ENCODE peak calls at places on chromosomes 11 and 22, in ten cellular contexts. One of them, this sample, is unnamed.

GRCh38 chr11:95835768-95836488 is 45.6 kb downstream of the CEP57 start:
- DNase-seq in germinal center: peak
- DNase-seq in NCI-H1092: peak
- DNase-seq in H54: no peak
- DNase-seq in fibroblast of pulmonary artery: peak
- DNase-seq in EH: peak
- DNase-seq in heart left ventricle: peak
- DNase-seq in hepatic stellate cell: peak
- DNase-seq in SK-MEL-5: peak
- DNase-seq in breast epithelium: peak
- DNase-seq in this sample: peak

GRCh38 chr11:35267504-35267903 is 128.5 kb downstream of the CD44 start:
- DNase-seq in SK-MEL-5: no peak
- DNase-seq in heart left ventricle: no peak
- DNase-seq in H54: no peak
- DNase-seq in fibroblast of pulmonary artery: peak
- DNase-seq in EH: peak
- DNase-seq in breast epithelium: no peak
- DNase-seq in hepatic stellate cell: peak
- DNase-seq in germinal center: no peak
- DNase-seq in NCI-H1092: no peak
- DNase-seq in this sample: no peak

GRCh38 chr11:46827995-46828394 is 18.1 kb downstream of the CKAP5 start:
- DNase-seq in heart left ventricle: no peak
- DNase-seq in breast epithelium: no peak
- DNase-seq in NCI-H1092: no peak
- DNase-seq in H54: no peak
- DNase-seq in germinal center: no peak
- DNase-seq in SK-MEL-5: no peak
- DNase-seq in fibroblast of pulmonary artery: peak
- DNase-seq in hepatic stellate cell: no peak
- DNase-seq in EH: peak
- DNase-seq in this sample: no peak

GRCh38 chr22:29691636-29692326 is 28.0 kb upstream of the CABP7 start:
- DNase-seq in hepatic stellate cell: no peak
- DNase-seq in NCI-H1092: no peak
- DNase-seq in fibroblast of pulmonary artery: no peak
- DNase-seq in breast epithelium: no peak
- DNase-seq in EH: no peak
- DNase-seq in heart left ventricle: no peak
- DNase-seq in H54: no peak
- DNase-seq in SK-MEL-5: no peak
- DNase-seq in germinal center: no peak
- DNase-seq in this sample: peak

GRCh38 chr22:35218079-35218478 is 39.2 kb upstream of the HMGXB4 start:
- DNase-seq in NCI-H1092: no peak
- DNase-seq in hepatic stellate cell: no peak
- DNase-seq in germinal center: no peak
- DNase-seq in breast epithelium: no peak
- DNase-seq in SK-MEL-5: no peak
- DNase-seq in EH: peak
- DNase-seq in heart left ventricle: no peak
- DNase-seq in H54: no peak
- DNase-seq in fibroblast of pulmonary artery: no peak
- DNase-seq in this sample: no peak

GRCh38 chr11:113591122-113591521 is 115.0 kb downstream of the TMPRSS5 start:
- DNase-seq in heart left ventricle: no peak
- DNase-seq in SK-MEL-5: no peak
- DNase-seq in germinal center: no peak
- DNase-seq in EH: no peak
- DNase-seq in NCI-H1092: peak
- DNase-seq in fibroblast of pulmonary artery: no peak
- DNase-seq in H54: no peak
- DNase-seq in hepatic stellate cell: no peak
- DNase-seq in breast epithelium: no peak
- DNase-seq in this sample: no peak

GRCh38 chr11:119206512-119207299 is 567 bp downstream of the CBL start:
- DNase-seq in hepatic stellate cell: peak
- DNase-seq in NCI-H1092: no peak
- DNase-seq in fibroblast of pulmonary artery: no peak
- DNase-seq in SK-MEL-5: peak
- DNase-seq in germinal center: peak
- DNase-seq in H54: peak
- DNase-seq in breast epithelium: peak
- DNase-seq in heart left ventricle: peak
- DNase-seq in EH: no peak
- DNase-seq in this sample: peak

GRCh38 chr11:19679952-19680823 is 32.4 kb upstream of the NAV2 start:
- DNase-seq in hepatic stellate cell: peak
- DNase-seq in heart left ventricle: peak
- DNase-seq in SK-MEL-5: peak
- DNase-seq in breast epithelium: peak
- DNase-seq in NCI-H1092: no peak
- DNase-seq in fibroblast of pulmonary artery: peak
- DNase-seq in H54: peak
- DNase-seq in germinal center: no peak
- DNase-seq in EH: peak
- DNase-seq in this sample: peak

GRCh38 chr11:70240337-70240736 is 30.2 kb upstream of the PPFIA1 start:
- DNase-seq in fibroblast of pulmonary artery: no peak
- DNase-seq in germinal center: no peak
- DNase-seq in hepatic stellate cell: no peak
- DNase-seq in SK-MEL-5: no peak
- DNase-seq in H54: no peak
- DNase-seq in NCI-H1092: no peak
- DNase-seq in breast epithelium: no peak
- DNase-seq in EH: no peak
- DNase-seq in heart left ventricle: no peak
- DNase-seq in this sample: no peak

GRCh38 chr11:111334495-111335123 is 36.3 kb downstream of the POU2AF3 start:
- DNase-seq in heart left ventricle: no peak
- DNase-seq in breast epithelium: no peak
- DNase-seq in EH: no peak
- DNase-seq in germinal center: no peak
- DNase-seq in H54: no peak
- DNase-seq in NCI-H1092: peak
- DNase-seq in fibroblast of pulmonary artery: no peak
- DNase-seq in hepatic stellate cell: no peak
- DNase-seq in SK-MEL-5: no peak
- DNase-seq in this sample: peak

GRCh38 chr22:45538284-45538683 is 35.6 kb downstream of the FBLN1 start:
- DNase-seq in NCI-H1092: no peak
- DNase-seq in heart left ventricle: no peak
- DNase-seq in hepatic stellate cell: no peak
- DNase-seq in H54: no peak
- DNase-seq in germinal center: no peak
- DNase-seq in SK-MEL-5: no peak
- DNase-seq in fibroblast of pulmonary artery: no peak
- DNase-seq in EH: no peak
- DNase-seq in breast epithelium: no peak
- DNase-seq in this sample: no peak

GRCh38 chr11:23404225-23405160 is 544.2 kb upstream of the CCDC179 start:
- DNase-seq in SK-MEL-5: no peak
- DNase-seq in hepatic stellate cell: no peak
- DNase-seq in breast epithelium: no peak
- DNase-seq in heart left ventricle: no peak
- DNase-seq in NCI-H1092: no peak
- DNase-seq in germinal center: no peak
- DNase-seq in fibroblast of pulmonary artery: no peak
- DNase-seq in H54: no peak
- DNase-seq in EH: no peak
- DNase-seq in this sample: no peak

GRCh38 chr22:49431559-49431958 is 396.1 kb downstream of the BRD1 start:
- DNase-seq in fibroblast of pulmonary artery: no peak
- DNase-seq in heart left ventricle: no peak
- DNase-seq in breast epithelium: no peak
- DNase-seq in NCI-H1092: no peak
- DNase-seq in hepatic stellate cell: no peak
- DNase-seq in SK-MEL-5: no peak
- DNase-seq in EH: no peak
- DNase-seq in H54: no peak
- DNase-seq in germinal center: no peak
- DNase-seq in this sample: no peak

GRCh38 chr11:99020324-99021225 is at the start of gene CNTN5:
- DNase-seq in heart left ventricle: peak
- DNase-seq in EH: peak
- DNase-seq in germinal center: no peak
- DNase-seq in breast epithelium: no peak
- DNase-seq in hepatic stellate cell: peak
- DNase-seq in H54: peak
- DNase-seq in SK-MEL-5: peak
- DNase-seq in fibroblast of pulmonary artery: peak
- DNase-seq in NCI-H1092: peak
- DNase-seq in this sample: peak

GRCh38 chr11:57069942-57070341 is 81.2 kb downstream of the OR5AK2 start:
- DNase-seq in SK-MEL-5: peak
- DNase-seq in EH: no peak
- DNase-seq in heart left ventricle: no peak
- DNase-seq in germinal center: no peak
- DNase-seq in hepatic stellate cell: no peak
- DNase-seq in H54: no peak
- DNase-seq in fibroblast of pulmonary artery: peak
- DNase-seq in NCI-H1092: no peak
- DNase-seq in breast epithelium: no peak
- DNase-seq in this sample: no peak

GRCh38 chr11:108609681-108610080 is 16.1 kb upstream of the EXPH5 start:
- DNase-seq in germinal center: no peak
- DNase-seq in fibroblast of pulmonary artery: peak
- DNase-seq in SK-MEL-5: peak
- DNase-seq in NCI-H1092: no peak
- DNase-seq in heart left ventricle: no peak
- DNase-seq in breast epithelium: no peak
- DNase-seq in EH: peak
- DNase-seq in H54: no peak
- DNase-seq in hepatic stellate cell: no peak
- DNase-seq in this sample: peak

GRCh38 chr11:62604460-62605130 is 2.9 kb upstream of the MTA2 start:
- DNase-seq in H54: no peak
- DNase-seq in SK-MEL-5: no peak
- DNase-seq in breast epithelium: no peak
- DNase-seq in hepatic stellate cell: no peak
- DNase-seq in NCI-H1092: no peak
- DNase-seq in germinal center: no peak
- DNase-seq in EH: no peak
- DNase-seq in fibroblast of pulmonary artery: peak
- DNase-seq in heart left ventricle: no peak
- DNase-seq in this sample: no peak

GRCh38 chr11:117064275-117064674 is 34.0 kb downstream of the SIK3 start:
- DNase-seq in germinal center: no peak
- DNase-seq in NCI-H1092: no peak
- DNase-seq in fibroblast of pulmonary artery: peak
- DNase-seq in EH: peak
- DNase-seq in heart left ventricle: no peak
- DNase-seq in hepatic stellate cell: peak
- DNase-seq in SK-MEL-5: no peak
- DNase-seq in breast epithelium: no peak
- DNase-seq in H54: no peak
- DNase-seq in this sample: no peak

GRCh38 chr11:17389957-17390649 is 1.6 kb upstream of the KCNJ11 start:
- DNase-seq in SK-MEL-5: no peak
- DNase-seq in germinal center: peak
- DNase-seq in heart left ventricle: no peak
- DNase-seq in EH: no peak
- DNase-seq in NCI-H1092: no peak
- DNase-seq in fibroblast of pulmonary artery: no peak
- DNase-seq in H54: no peak
- DNase-seq in breast epithelium: no peak
- DNase-seq in hepatic stellate cell: no peak
- DNase-seq in this sample: no peak

GRCh38 chr22:24285245-24285644 is 14.6 kb downstream of the SPECC1L start:
- DNase-seq in fibroblast of pulmonary artery: no peak
- DNase-seq in hepatic stellate cell: no peak
- DNase-seq in breast epithelium: no peak
- DNase-seq in H54: no peak
- DNase-seq in EH: peak
- DNase-seq in SK-MEL-5: no peak
- DNase-seq in germinal center: no peak
- DNase-seq in heart left ventricle: no peak
- DNase-seq in NCI-H1092: no peak
- DNase-seq in this sample: no peak

GRCh38 chr11:9330387-9331384 is 16.3 kb upstream of the TMEM41B start:
- DNase-seq in germinal center: no peak
- DNase-seq in hepatic stellate cell: no peak
- DNase-seq in heart left ventricle: no peak
- DNase-seq in SK-MEL-5: no peak
- DNase-seq in fibroblast of pulmonary artery: no peak
- DNase-seq in NCI-H1092: no peak
- DNase-seq in H54: peak
- DNase-seq in EH: peak
- DNase-seq in breast epithelium: no peak
- DNase-seq in this sample: peak

GRCh38 chr22:50206599-50206998 is 5.8 kb downstream of the SELENOO start:
- DNase-seq in EH: peak
- DNase-seq in NCI-H1092: no peak
- DNase-seq in heart left ventricle: peak
- DNase-seq in SK-MEL-5: peak
- DNase-seq in breast epithelium: no peak
- DNase-seq in hepatic stellate cell: no peak
- DNase-seq in germinal center: no peak
- DNase-seq in H54: no peak
- DNase-seq in fibroblast of pulmonary artery: peak
- DNase-seq in this sample: no peak

GRCh38 chr22:30887418-30887817 is 81.2 kb downstream of the MORC2 start:
- DNase-seq in SK-MEL-5: no peak
- DNase-seq in NCI-H1092: no peak
- DNase-seq in EH: no peak
- DNase-seq in hepatic stellate cell: no peak
- DNase-seq in germinal center: no peak
- DNase-seq in heart left ventricle: no peak
- DNase-seq in H54: no peak
- DNase-seq in fibroblast of pulmonary artery: no peak
- DNase-seq in breast epithelium: peak
- DNase-seq in this sample: no peak

GRCh38 chr22:27625769-27626674 is 175.5 kb downstream of the MN1 start:
- DNase-seq in breast epithelium: no peak
- DNase-seq in NCI-H1092: no peak
- DNase-seq in fibroblast of pulmonary artery: no peak
- DNase-seq in germinal center: no peak
- DNase-seq in SK-MEL-5: no peak
- DNase-seq in hepatic stellate cell: no peak
- DNase-seq in heart left ventricle: no peak
- DNase-seq in H54: no peak
- DNase-seq in EH: peak
- DNase-seq in this sample: no peak

GRCh38 chr22:28953976-28954880 is 70.9 kb downstream of the ZNRF3 start:
- DNase-seq in SK-MEL-5: no peak
- DNase-seq in hepatic stellate cell: no peak
- DNase-seq in NCI-H1092: no peak
- DNase-seq in EH: no peak
- DNase-seq in breast epithelium: no peak
- DNase-seq in fibroblast of pulmonary artery: no peak
- DNase-seq in H54: no peak
- DNase-seq in heart left ventricle: no peak
- DNase-seq in germinal center: no peak
- DNase-seq in this sample: no peak

GRCh38 chr11:4713241-4713640 is 8.7 kb downstream of the MMP26 start:
- DNase-seq in fibroblast of pulmonary artery: no peak
- DNase-seq in hepatic stellate cell: no peak
- DNase-seq in H54: no peak
- DNase-seq in NCI-H1092: no peak
- DNase-seq in EH: no peak
- DNase-seq in breast epithelium: no peak
- DNase-seq in germinal center: no peak
- DNase-seq in heart left ventricle: no peak
- DNase-seq in SK-MEL-5: no peak
- DNase-seq in this sample: no peak

GRCh38 chr11:8149726-8150125 is 19.1 kb downstream of the RIC3 start:
- DNase-seq in NCI-H1092: no peak
- DNase-seq in breast epithelium: no peak
- DNase-seq in SK-MEL-5: no peak
- DNase-seq in H54: no peak
- DNase-seq in hepatic stellate cell: no peak
- DNase-seq in germinal center: no peak
- DNase-seq in EH: no peak
- DNase-seq in heart left ventricle: no peak
- DNase-seq in fibroblast of pulmonary artery: no peak
- DNase-seq in this sample: no peak

GRCh38 chr11:116831790-116832349 is 2.2 kb downstream of the APOC3 start:
- DNase-seq in H54: no peak
- DNase-seq in hepatic stellate cell: no peak
- DNase-seq in EH: no peak
- DNase-seq in SK-MEL-5: no peak
- DNase-seq in NCI-H1092: no peak
- DNase-seq in fibroblast of pulmonary artery: no peak
- DNase-seq in heart left ventricle: no peak
- DNase-seq in breast epithelium: no peak
- DNase-seq in germinal center: no peak
- DNase-seq in this sample: no peak

This sample was measured in PC-9.